ENCODE peak calls at places on chromosome 5, in seven cellular contexts. W is Right ventricle myocardium superior; O is activated naive CD8-positive, alpha-beta T cell treated with anti-CD3 and anti-CD28 coated beads for 36 hours; D is putamen; Y is GDM1; E is neural crest cell; T is cardiac septum. K is an unnamed sample.
A peak's percentile ranks its signal among the peaks of the same experiment; 100 is the strongest.

GRCh38 chr5:93929146-93929545 is 187.7 kb upstream of the POU5F2 start:
- DNase-seq in W (no peak), O (no peak), D (no peak), Y (no peak), E (no peak), T (no peak), K (no peak)

GRCh38 chr5:16757989-16758501 is 141.2 kb upstream of the RETREG1 start:
- DNase-seq in W (no peak), O (no peak), D (no peak), Y (no peak), E (no peak), T (no peak), K (no peak)

GRCh38 chr5:154367101-154367500 is 78.7 kb upstream of the SAP30L start:
- DNase-seq in W (no peak), O (no peak), D (no peak), Y (no peak), E (no peak), T (no peak), K (no peak)

GRCh38 chr5:93894471-93895354 is 153.3 kb upstream of the POU5F2 start:
- DNase-seq in W (no peak), O (no peak), D (peak; percentile 19), Y (no peak), E (no peak), T (no peak), K (no peak)

GRCh38 chr5:172007795-172008465 is 1.5 kb upstream of the FBXW11 start:
- DNase-seq in W (no peak), O (no peak), D (no peak), Y (no peak), E (no peak), T (no peak), K (peak; percentile 55)

GRCh38 chr5:78594946-78595921 is 53.3 kb downstream of the LHFPL2 start:
- DNase-seq in W (no peak), O (no peak), D (no peak), Y (no peak), E (no peak), T (no peak), K (peak; percentile 96)

GRCh38 chr5:113514263-113514590 is 733 bp downstream of the YTHDC2 start:
- DNase-seq in W (no peak), O (no peak), D (peak; percentile 25), Y (no peak), E (no peak), T (no peak), K (peak; percentile 55)

GRCh38 chr5:58240286-58240685 is 219.6 kb downstream of the PLK2 start:
- DNase-seq in W (no peak), O (no peak), D (no peak), Y (no peak), E (no peak), T (no peak), K (peak; percentile 59)

GRCh38 chr5:79611046-79611829 is 1.0 kb upstream of the TENT2 start:
- DNase-seq in W (no peak), O (no peak), D (no peak), Y (no peak), E (no peak), T (no peak), K (no peak)

GRCh38 chr5:102959055-102959454 is 160.9 kb downstream of the GIN1 start:
- DNase-seq in W (no peak), O (no peak), D (peak; percentile 49), Y (no peak), E (no peak), T (no peak), K (peak; percentile 77)

GRCh38 chr5:56567278-56567677 is 248.1 kb upstream of the MAP3K1 start:
- DNase-seq in W (no peak), O (no peak), D (no peak), Y (no peak), E (no peak), T (no peak), K (no peak)

GRCh38 chr5:56565693-56566092 is 249.7 kb upstream of the MAP3K1 start:
- DNase-seq in W (peak; percentile 30), O (no peak), D (no peak), Y (no peak), E (no peak), T (no peak), K (no peak)

GRCh38 chr5:172901788-172902496 is 57.3 kb upstream of the RPL26L1 start:
- DNase-seq in W (no peak), O (no peak), D (no peak), Y (no peak), E (no peak), T (no peak), K (peak; percentile 49)

GRCh38 chr5:155772009-155772662 is 554.8 kb upstream of the SGCD start:
- DNase-seq in W (no peak), O (no peak), D (no peak), Y (no peak), E (no peak), T (no peak), K (no peak)

GRCh38 chr5:88509403-88509802 is 240.8 kb upstream of the TMEM161B start:
- DNase-seq in W (no peak), O (no peak), D (no peak), Y (no peak), E (no peak), T (no peak), K (no peak)

K was measured in RWPE1.